ENCODE peak calls at places on chromosomes 4 and X, in ten cellular contexts. F is testis; S is adrenal gland; Y is adipocyte; E is mesenchymal stem cell; R is aorta; V is pancreas; U is upper lobe of right lung; Z is left ventricle myocardium inferior; D is naive thymus-derived CD4-positive, alpha-beta T cell. L is an unnamed sample.

GRCh38 chr4:11488657-11489448 is 60.2 kb upstream of the HS3ST1 start:
- DNase-seq in F (no peak), S (no peak), Y (no peak), E (no peak), R (no peak), V (no peak), U (no peak), Z (no peak), D (no peak), L (no peak)

GRCh38 chrX:19479458-19479857 is 35.9 kb downstream of the MAP3K15 start:
- DNase-seq in F (no peak), S (no peak), Y (no peak), E (no peak), R (no peak), V (no peak), U (no peak), Z (no peak), D (no peak), L (no peak)

GRCh38 chr4:28443786-28444412 is 1583.3 kb downstream of the STIM2 start:
- DNase-seq in F (no peak), S (no peak), Y (no peak), E (no peak), R (no peak), V (peak; percentile 74), U (no peak), Z (no peak), D (no peak), L (no peak)

GRCh38 chr4:154049457-154050181 is 260.7 kb upstream of the SFRP2 start:
- DNase-seq in F (peak; percentile 48), S (no peak), Y (peak; percentile 97), E (peak; percentile 56), R (no peak), V (no peak), U (no peak), Z (no peak), D (no peak), L (no peak)

GRCh38 chr4:5888222-5888701 is 4.6 kb downstream of the CRMP1 start:
- DNase-seq in F (no peak), S (no peak), Y (peak; percentile 4), E (peak; percentile 17), R (no peak), V (no peak), U (no peak), Z (no peak), D (no peak), L (no peak)

GRCh38 chrX:49664824-49665223 is 31.0 kb downstream of the PAGE1 start:
- DNase-seq in F (no peak), S (no peak), Y (no peak), E (no peak), R (no peak), V (peak; percentile 36), U (no peak), Z (no peak), D (no peak), L (no peak)

GRCh38 chrX:155632424-155633100 is 19.8 kb upstream of the TMLHE start:
- DNase-seq in F (no peak), S (no peak), Y (peak; percentile 7), E (peak; percentile 64), R (no peak), V (no peak), U (no peak), Z (no peak), D (peak; percentile 31), L (no peak)

GRCh38 chr4:133594246-133595207 is 445.4 kb downstream of the PCDH10 start:
- DNase-seq in F (no peak), S (no peak), Y (peak; percentile 89), E (peak; percentile 65), R (no peak), V (no peak), U (no peak), Z (no peak), D (no peak), L (no peak)

GRCh38 chrX:71941145-71941544 is 30.5 kb downstream of the NHSL2 start:
- DNase-seq in F (no peak), S (no peak), Y (peak; percentile 23), E (no peak), R (no peak), V (no peak), U (no peak), Z (no peak), D (no peak), L (no peak)

GRCh38 chr4:7854697-7855370 is 84.8 kb downstream of the AFAP1 start:
- DNase-seq in F (no peak), S (no peak), Y (no peak), E (no peak), R (no peak), V (no peak), U (no peak), Z (no peak), D (peak; percentile 78), L (peak; percentile 62)

GRCh38 chr4:11505225-11505971 is 76.7 kb upstream of the HS3ST1 start:
- DNase-seq in F (no peak), S (peak; percentile 22), Y (no peak), E (no peak), R (no peak), V (peak; percentile 39), U (no peak), Z (no peak), D (no peak), L (no peak)

GRCh38 chr4:89438102-89438831 is 130.7 kb upstream of the GPRIN3 start:
- DNase-seq in F (peak; percentile 66), S (peak; percentile 60), Y (peak; percentile 53), E (peak; percentile 67), R (no peak), V (peak; percentile 54), U (peak; percentile 62), Z (no peak), D (peak; percentile 48), L (peak; percentile 21)

DNA sequence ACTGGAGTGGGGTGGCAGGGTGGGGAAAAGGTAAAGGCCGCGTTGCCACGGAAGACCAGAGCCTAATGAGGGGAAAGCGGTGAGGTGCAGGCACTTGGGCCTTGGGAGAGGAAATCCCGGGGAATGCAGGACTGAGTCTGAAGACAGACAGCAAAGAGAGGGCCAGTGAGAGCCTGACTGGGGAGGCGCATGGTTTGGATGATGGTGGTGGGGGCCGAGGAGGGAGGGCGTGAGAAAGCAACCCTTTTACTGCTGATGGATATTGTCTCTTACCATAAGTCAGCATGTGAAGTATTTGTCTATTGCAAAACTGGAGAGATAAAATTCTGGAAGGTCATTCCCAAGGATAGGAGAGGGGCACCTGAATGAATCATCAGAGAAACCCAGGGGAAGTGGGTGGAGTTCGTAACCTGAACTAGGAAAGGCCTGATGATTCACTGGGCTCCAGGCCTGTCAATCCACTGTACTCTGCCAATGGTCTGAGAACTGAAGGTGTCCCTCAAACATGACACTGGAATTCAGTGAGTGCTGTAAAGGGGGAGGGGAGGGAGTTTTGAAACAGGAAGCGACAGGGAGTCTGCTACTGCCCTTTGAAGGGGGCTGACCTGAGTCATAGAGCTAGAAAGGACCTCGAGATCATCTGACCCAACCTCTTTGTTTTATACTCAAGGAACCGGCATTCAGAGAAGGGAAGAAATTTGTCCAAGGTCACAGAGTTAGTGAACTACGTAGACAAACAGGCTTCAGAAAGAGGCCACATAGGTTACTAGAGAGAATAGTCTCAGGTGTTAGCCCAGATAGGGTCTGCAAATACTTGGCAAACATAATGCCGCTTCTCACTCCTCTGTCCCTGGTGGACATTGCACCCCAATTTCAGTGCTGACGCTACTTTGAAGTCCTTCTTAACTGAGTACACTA is 52.2 kb downstream of the NALF2 start:
- DNase-seq in F (peak; percentile 18), S (peak; percentile 83), Y (no peak), E (peak; percentile 5), R (no peak), V (peak; percentile 59), U (no peak), Z (no peak), D (no peak), L (no peak)
- H3K4me3 ChIP-seq in F (no peak overlapping the region), S (no peak overlapping the region), Y (no peak overlapping the region), E (no peak overlapping the region), R (no peak overlapping the region), V (no peak overlapping the region), U (no peak overlapping the region), Z (no peak overlapping the region), D (no peak overlapping the region), L (no peak overlapping the region)

GRCh38 chr4:25096553-25097443 is 63.5 kb downstream of the SEPSECS start:
- DNase-seq in F (peak; percentile 57), S (no peak), Y (no peak), E (no peak), R (no peak), V (no peak), U (no peak), Z (no peak), D (no peak), L (no peak)
- H3K4me1 ChIP-seq in F (peaks cover 19% of the 10 kb centered on the region), S (peaks cover 11% of the 10 kb centered on the region), Y (peaks cover 15% of the 10 kb centered on the region), E (no peaks in the 10 kb centered on the region), R (no peaks in the 10 kb centered on the region), V (no peaks in the 10 kb centered on the region), U (peaks cover 3% of the 10 kb centered on the region), Z (peaks cover 25% of the 10 kb centered on the region), D (no peaks in the 10 kb centered on the region), L (no peaks in the 10 kb centered on the region)

GRCh38 chr4:151104621-151105020 is 5.2 kb downstream of the RPS3A start:
- DNase-seq in F (no peak), S (no peak), Y (no peak), E (no peak), R (no peak), V (no peak), U (no peak), Z (no peak), D (no peak), L (no peak)
- H3K36me3 ChIP-seq in F (no peaks in the 10 kb centered on the region), S (no peaks in the 10 kb centered on the region), Y (peaks cover 62% of the 10 kb centered on the region), E (peaks cover 25% of the 10 kb centered on the region), R (peaks cover 2% of the 10 kb centered on the region), V (peaks cover 31% of the 10 kb centered on the region), U (peaks cover 79% of the 10 kb centered on the region), Z (peaks cover 76% of the 10 kb centered on the region), D (peaks cover 9% of the 10 kb centered on the region), L (peaks cover 56% of the 10 kb centered on the region)

DNA sequence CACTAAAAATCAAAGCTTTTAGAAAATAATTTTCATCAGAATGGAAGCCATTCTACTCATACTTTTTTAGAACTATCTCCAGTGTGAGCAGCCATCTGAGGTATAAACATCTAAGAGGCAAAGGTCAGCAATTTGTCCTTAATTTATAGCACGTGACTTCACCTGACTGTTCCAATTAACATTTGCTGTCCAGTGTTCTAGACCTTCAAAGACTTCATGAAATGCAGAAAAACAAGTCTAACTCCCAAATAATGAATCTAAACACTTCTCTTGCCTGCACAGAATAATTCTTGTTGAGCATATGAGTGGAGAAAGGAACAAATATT is 12.0 kb downstream of the RFC1 start:
- DNase-seq in F (no peak), S (no peak), Y (no peak), E (no peak), R (no peak), V (no peak), U (no peak), Z (no peak), D (no peak), L (no peak)
- H3K4me3 ChIP-seq in F (peak overlapping the region; percentile 3), S (peak overlapping the region; percentile 7), Y (peak overlapping the region; percentile 84), E (peak overlapping the region; percentile 76), R (no peak overlapping the region), V (no peak overlapping the region), U (peak overlapping the region; percentile 39), Z (peak overlapping the region; percentile 56), D (peak overlapping the region; percentile 48), L (peak overlapping the region; percentile 51)

L was measured in effector memory CD4-positive, alpha-beta T cell.